ENCODE peak calls at places on chromosomes 7 and 10, in six cellular contexts. G is CD4-positive, alpha-beta T cell; F is central memory CD4-positive, alpha-beta T cell; B is right atrium auricular region; L is NCI-H460; C is NCI-H146. K is an unnamed sample.
A peak's percentile ranks its signal among the peaks of the same experiment; 100 is the strongest.

GRCh38 chr10:132848306-132848705 is 62.4 kb upstream of the NKX6-2 start:
- DNase-seq in G (no peak), F (no peak), B (no peak), L (no peak), C (no peak), K (no peak)

GRCh38 chr10:132850246-132850645 is 64.3 kb upstream of the NKX6-2 start:
- DNase-seq in G (no peak), F (no peak), B (no peak), L (no peak), C (no peak), K (peak; percentile 84)

GRCh38 chr10:128854965-128855364 is 612.1 kb upstream of the MGMT start:
- DNase-seq in G (no peak), F (no peak), B (peak; percentile 94), L (no peak), C (no peak), K (no peak)

GRCh38 chr10:25068152-25069058 is 52.0 kb downstream of the THNSL1 start:
- DNase-seq in G (no peak), F (no peak), B (no peak), L (no peak), C (peak; percentile 86), K (no peak)

GRCh38 chr10:2856598-2856997 is 210.8 kb upstream of the PFKP start:
- DNase-seq in G (no peak), F (no peak), B (no peak), L (no peak), C (no peak), K (no peak)

GRCh38 chr10:129962092-129962494 is 2.0 kb downstream of the EBF3 start:
- DNase-seq in G (no peak), F (no peak), B (peak; percentile 59), L (no peak), C (no peak), K (no peak)

GRCh38 chr10:24920907-24921881 is 31.2 kb downstream of the PRTFDC1 start:
- DNase-seq in G (no peak), F (no peak), B (peak; percentile 87), L (peak; percentile 65), C (no peak), K (no peak)

GRCh38 chr7:15783971-15784693 is 97.6 kb upstream of the MEOX2 start:
- DNase-seq in G (no peak), F (no peak), B (no peak), L (no peak), C (no peak), K (no peak)

GRCh38 chr10:1782841-1783240 is 45.5 kb upstream of the ADARB2 start:
- DNase-seq in G (no peak), F (no peak), B (no peak), L (no peak), C (no peak), K (no peak)

GRCh38 chr10:16909961-16910794 is 93.0 kb upstream of the RSU1 start:
- DNase-seq in G (no peak), F (no peak), B (no peak), L (no peak), C (no peak), K (no peak)

GRCh38 chr7:141558544-141559183 is 7.5 kb downstream of the AGK start:
- DNase-seq in G (no peak), F (peak; percentile 51), B (no peak), L (no peak), C (no peak), K (no peak)

GRCh38 chr7:139731802-139732470 is 45.9 kb downstream of the HIPK2 start:
- DNase-seq in G (no peak), F (no peak), B (peak; percentile 98), L (peak; percentile 88), C (peak; percentile 3), K (no peak)

GRCh38 chr7:158740013-158740656 is 35.5 kb upstream of the NCAPG2 start:
- DNase-seq in G (no peak), F (no peak), B (no peak), L (no peak), C (no peak), K (no peak)

GRCh38 chr10:6465437-6465836 is 114.6 kb downstream of the PRKCQ start:
- DNase-seq in G (no peak), F (no peak), B (no peak), L (no peak), C (no peak), K (no peak)

GRCh38 chr7:43621729-43622448 is 39.0 kb downstream of the STK17A start:
- DNase-seq in G (no peak), F (no peak), B (no peak), L (no peak), C (no peak), K (no peak)

K was measured in chondrocyte.